ENCODE peak calls at places on chromosome 14, in seven cellular contexts. K is SK-N-SH, Z is vagina, A is ovary, U is OCI-LY7, M is tibial artery, D is A549. E is an unnamed sample. For H3K4me1, the result is how much of the 10 kb centered on the place peaks cover.

GRCh38 chr14:79578470-79578869 is 632.8 kb downstream of the DIO2 start:
- DNase-seq in A (no peak), Z (no peak), D (no peak), U (no peak), K (no peak), M (no peak), E (no peak)

GRCh38 chr14:78673845-78674244 is 503.7 kb downstream of the NRXN3 start:
- DNase-seq in D (no peak), Z (no peak), U (no peak), K (no peak), M (no peak), A (no peak), E (no peak)

GRCh38 chr14:61103541-61104339 is 122.7 kb downstream of the SLC38A6 start:
- DNase-seq in A (peak), Z (no peak), M (peak), K (peak), D (peak), U (no peak), E (peak)

GRCh38 chr14:24673534-24674203 is 39.7 kb upstream of the GZMB start:
- DNase-seq in Z (no peak), D (no peak), K (no peak), M (no peak), A (no peak), U (peak), E (no peak)

GRCh38 chr14:73463411-73463810 is 5.1 kb upstream of the NUMB start:
- DNase-seq in K (no peak), U (no peak), M (peak), D (no peak), Z (no peak), A (peak), E (peak)

GRCh38 chr14:103116645-103117044 is 6.6 kb upstream of the TNFAIP2 start:
- DNase-seq in U (no peak), K (no peak), D (no peak), A (no peak), Z (no peak), M (no peak), E (no peak)

GRCh38 chr14:51188566-51189185 is 51.4 kb upstream of the TMX1 start:
- DNase-seq in Z (no peak), M (no peak), D (no peak), U (no peak), A (no peak), K (no peak), E (no peak)

GRCh38 chr14:35365130-35366047 is 39.2 kb downstream of the NFKBIA start:
- DNase-seq in U (no peak), M (peak), Z (peak), K (no peak), D (peak), A (peak), E (peak)

GRCh38 chr14:70907996-70908917 is 998 bp downstream of the PCNX1 start:
- DNase-seq in M (peak), K (peak), A (peak), Z (no peak), U (peak), D (peak), E (no peak)

GRCh38 chr14:88323520-88324199 is 591 bp upstream of the KCNK10 start:
- DNase-seq in K (peak), Z (no peak), D (no peak), M (no peak), U (peak), A (no peak), E (no peak)

GRCh38 chr14:32531942-32532341 is 202.8 kb downstream of the AKAP6 start:
- DNase-seq in D (no peak), A (no peak), U (no peak), Z (no peak), M (no peak), K (no peak), E (no peak)

GRCh38 chr14:93055651-93056115 is 60.0 kb downstream of the ITPK1 start:
- DNase-seq in D (no peak), U (no peak), A (no peak), K (no peak), Z (no peak), M (no peak), E (no peak)

GRCh38 chr14:50333010-50333409 is 20.9 kb downstream of the DMAC2L start:
- DNase-seq in M (no peak), D (no peak), Z (no peak), A (peak), K (no peak), U (no peak), E (no peak)

GRCh38 chr14:28756896-28757570 is 9.6 kb upstream of the FOXG1 start:
- DNase-seq in K (peak), U (peak), A (no peak), M (no peak), D (peak), Z (no peak), E (no peak)

GRCh38 chr14:42624980-42625761 is 1018.5 kb downstream of the LRFN5 start:
- DNase-seq in A (no peak), M (no peak), K (no peak), U (no peak), Z (no peak), D (no peak), E (no peak)

GRCh38 chr14:21054768-21055145 is 2.9 kb upstream of the RNASE8 start:
- DNase-seq in U (no peak), Z (no peak), K (no peak), D (no peak), A (no peak), M (no peak), E (no peak)
- H3K4me1 ChIP-seq in U (under half), Z (under half), K (under half), D (under half), A (under half), M (under half), E (under half)

GRCh38 chr14:59332727-59333126 is 132.5 kb downstream of the GPR135 start:
- DNase-seq in U (no peak), Z (no peak), K (no peak), M (no peak), A (no peak), D (peak), E (no peak)

GRCh38 chr14:59336078-59336477 is 129.1 kb downstream of the GPR135 start:
- DNase-seq in Z (no peak), M (no peak), U (no peak), K (no peak), A (no peak), D (no peak), E (no peak)

GRCh38 chr14:59331217-59331616 is 134.0 kb downstream of the GPR135 start:
- DNase-seq in M (no peak), U (no peak), A (no peak), D (no peak), K (no peak), Z (no peak), E (no peak)

GRCh38 chr14:59333235-59333634 is 131.9 kb downstream of the GPR135 start:
- DNase-seq in U (no peak), K (no peak), Z (no peak), M (no peak), A (no peak), D (no peak), E (no peak)

DNA sequence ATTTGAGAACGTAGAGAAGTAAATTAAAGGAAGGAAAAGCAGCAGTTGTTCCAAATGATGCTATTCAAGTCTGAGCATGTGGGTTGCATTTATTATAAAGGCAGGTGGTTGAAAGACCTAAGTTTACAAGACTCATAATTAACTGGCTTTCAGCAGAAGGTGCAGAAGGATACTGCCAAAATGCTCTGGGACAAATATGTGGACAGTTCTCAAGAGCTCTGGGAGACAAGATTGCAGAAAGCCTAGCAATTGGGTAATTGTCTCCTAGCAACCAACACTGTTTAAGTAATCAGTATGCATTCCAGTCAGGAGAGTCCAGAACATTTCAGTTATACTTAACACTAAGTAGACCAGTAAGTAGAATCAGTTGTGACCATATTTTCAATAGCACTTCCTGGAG is 131.5 kb downstream of the GPR135 start:
- DNase-seq in M (no peak), K (no peak), Z (no peak), U (no peak), A (no peak), D (no peak), E (no peak)
- H3K4me3 ChIP-seq in M (no peak), K (no peak), Z (no peak), U (no peak), A (no peak), D (no peak), E (no peak)

GRCh38 chr14:105329411-105330200 is 15.1 kb downstream of the PACS2 start:
- DNase-seq in U (no peak), Z (no peak), A (no peak), M (no peak), D (no peak), K (peak), E (no peak)

GRCh38 chr14:105328678-105329390 is 14.3 kb downstream of the PACS2 start:
- DNase-seq in Z (no peak), K (peak), A (no peak), M (no peak), D (no peak), U (no peak), E (no peak)

GRCh38 chr14:105331575-105332351 is 17.2 kb downstream of the PACS2 start:
- DNase-seq in D (no peak), U (no peak), M (no peak), A (no peak), K (no peak), Z (no peak), E (no peak)

GRCh38 chr14:105332352-105332874 is 17.9 kb downstream of the PACS2 start:
- DNase-seq in Z (no peak), K (no peak), M (no peak), D (no peak), U (no peak), A (no peak), E (no peak)

GRCh38 chr14:105330491-105330895 is 15.9 kb downstream of the PACS2 start:
- DNase-seq in A (no peak), D (no peak), K (no peak), M (peak), Z (no peak), U (no peak), E (peak)
- H3K4me1 ChIP-seq in A (under half), D (under half), K (half or more), M (under half), Z (under half), U (under half), E (under half)

DNA sequence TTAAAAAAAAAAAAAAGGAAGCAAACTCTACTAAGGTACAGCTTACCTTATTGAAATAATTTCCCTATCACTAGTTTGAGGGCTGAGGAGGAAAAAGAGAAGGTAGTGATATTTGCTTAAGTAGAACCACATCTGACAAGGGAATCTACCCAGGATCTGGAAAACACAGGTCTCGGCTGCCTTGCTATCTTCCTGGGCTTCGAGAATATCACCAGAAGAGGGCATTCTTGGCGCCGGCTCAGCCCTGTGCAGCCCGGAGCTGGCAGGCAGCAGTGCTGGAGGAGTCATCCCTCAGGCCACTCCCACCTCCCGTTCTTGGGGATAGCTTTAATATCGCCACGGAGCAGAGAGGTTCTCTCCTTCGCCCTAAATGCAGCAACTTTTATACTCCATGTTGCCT is 1181.2 kb downstream of the VRK1 start:
- DNase-seq in U (no peak), D (peak), M (peak), A (peak), Z (no peak), K (peak), E (peak)
- H3K4me3 ChIP-seq in U (no peak), D (no peak), M (peak), A (peak), Z (peak), K (no peak), E (peak)

GRCh38 chr14:72104011-72104613 is 171.9 kb downstream of the RGS6 start:
- DNase-seq in M (no peak), K (peak), Z (no peak), A (no peak), D (peak), U (peak), E (no peak)
- H3K4me1 ChIP-seq in M (under half), K (under half), Z (under half), A (under half), D (under half), U (under half), E (under half)

DNA sequence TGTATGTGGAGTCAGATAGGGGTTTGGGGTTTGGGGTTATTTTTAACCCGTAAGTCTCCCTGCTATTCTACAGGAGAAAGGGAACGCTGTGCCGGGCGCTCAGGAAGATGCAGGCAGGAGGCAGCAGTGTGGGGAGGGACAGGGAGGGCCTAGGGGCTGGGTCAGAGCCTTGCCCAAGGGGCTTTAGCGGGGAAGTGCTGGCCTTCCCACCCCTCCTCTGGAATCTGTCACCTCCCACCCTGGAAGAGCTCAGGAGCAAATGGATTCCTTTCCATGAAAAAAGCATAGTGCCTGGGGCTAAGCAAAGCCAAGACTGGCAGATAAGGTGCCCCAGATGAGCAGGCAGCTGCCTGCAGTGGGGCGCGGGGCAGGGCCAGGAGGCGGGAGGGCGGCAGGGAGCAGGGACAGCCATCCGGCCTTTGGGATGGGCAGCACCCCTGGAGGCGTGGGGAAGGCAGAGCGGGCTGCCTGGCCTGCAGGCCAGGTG is 7.3 kb upstream of the INF2 start:
- DNase-seq in M (no peak), U (no peak), Z (no peak), K (peak), A (no peak), D (peak), E (peak)
- H3K4me3 ChIP-seq in M (peak), U (no peak), Z (no peak), K (no peak), A (no peak), D (peak), E (peak)

DNA sequence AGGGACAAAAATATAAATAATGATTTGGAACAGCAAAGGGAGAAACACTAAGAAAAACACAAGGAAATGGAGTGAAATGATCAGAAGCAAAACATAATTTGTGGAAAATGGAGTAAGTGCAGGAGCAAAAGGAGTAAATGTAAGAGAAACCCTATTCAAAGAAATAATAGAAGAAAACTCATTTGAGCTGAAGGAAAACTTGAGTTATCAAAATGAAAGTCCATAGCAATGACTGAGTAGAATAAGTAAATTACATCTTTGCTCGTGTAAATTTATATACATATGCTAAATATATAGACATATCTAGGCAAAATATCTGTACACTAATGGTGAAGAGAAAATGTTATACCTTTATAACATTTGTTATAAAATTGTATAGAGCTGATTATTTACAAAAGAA is 194.0 kb downstream of the FOXA1 start:
- DNase-seq in Z (no peak), D (no peak), M (no peak), A (no peak), U (no peak), K (no peak), E (no peak)
- H3K4me1 ChIP-seq in Z (under half), D (under half), M (under half), A (under half), U (under half), K (under half), E (under half)

GRCh38 chr14:100146548-100147091 is 12.8 kb downstream of the DEGS2 start:
- DNase-seq in M (no peak), Z (no peak), U (no peak), D (no peak), A (no peak), K (no peak), E (no peak)
- H3K4me3 ChIP-seq in M (no peak), Z (no peak), U (no peak), D (no peak), A (no peak), K (no peak), E (no peak)

DNA sequence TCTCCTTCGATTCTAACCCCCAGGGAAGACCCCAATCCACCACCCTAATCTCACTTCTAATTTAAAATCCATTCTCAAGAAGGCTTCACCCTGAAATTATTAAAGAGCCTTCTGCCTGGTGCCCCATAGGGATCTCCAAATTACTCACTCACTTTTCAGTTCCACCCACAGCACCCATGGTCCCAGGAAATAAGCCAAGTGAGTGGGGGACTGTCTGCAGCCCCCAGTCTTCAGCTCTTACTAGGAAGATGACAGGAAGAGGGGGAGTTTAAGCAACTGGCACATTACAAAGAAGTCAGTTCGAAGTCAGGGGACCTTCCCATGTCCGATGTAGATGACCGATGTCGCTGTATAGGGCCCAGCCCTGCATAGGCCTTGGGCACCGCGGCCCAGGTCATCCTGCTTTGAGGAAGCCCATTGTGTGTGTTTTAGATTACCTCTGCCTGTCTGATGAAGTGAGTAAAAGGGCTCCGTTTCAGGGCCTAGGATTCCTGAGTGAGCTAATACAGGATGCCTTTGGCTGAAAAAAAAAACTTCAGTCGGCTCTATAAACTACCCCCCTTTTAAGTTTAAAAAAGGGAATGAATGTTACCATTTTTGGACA is 1.9 kb downstream of the ACTN1 start:
- DNase-seq in U (no peak), Z (no peak), M (no peak), A (no peak), D (no peak), K (peak), E (no peak)
- H3K4me1 ChIP-seq in U (under half), Z (half or more), M (under half), A (under half), D (half or more), K (half or more), E (under half)